ENCODE peak calls at places on chromosomes 7 and 10, in seven cellular contexts. One of them, this sample, is unnamed.

GRCh38 chr10:68333905-68334431 is 1.2 kb upstream of the PBLD start:
- DNase-seq in CD4-positive, CD25-positive, alpha-beta regulatory T cell: peak
- DNase-seq in retinal pigment epithelial cell: no peak
- DNase-seq in activated T-cell treated with anti-CD3 and anti-CD28 coated beads for 48 hours: no peak
- DNase-seq in Daoy: no peak
- DNase-seq in aorta: no peak
- DNase-seq in nucleus accumbens: no peak
- DNase-seq in this sample: no peak

GRCh38 chr7:64879800-64880199 is 23.3 kb upstream of the ZNF273 start:
- DNase-seq in CD4-positive, CD25-positive, alpha-beta regulatory T cell: no peak
- DNase-seq in retinal pigment epithelial cell: no peak
- DNase-seq in activated T-cell treated with anti-CD3 and anti-CD28 coated beads for 48 hours: no peak
- DNase-seq in Daoy: peak
- DNase-seq in aorta: no peak
- DNase-seq in nucleus accumbens: no peak
- DNase-seq in this sample: no peak

GRCh38 chr7:98251251-98251843 is 685 bp downstream of the TECPR1 start:
- DNase-seq in CD4-positive, CD25-positive, alpha-beta regulatory T cell: peak
- DNase-seq in retinal pigment epithelial cell: no peak
- DNase-seq in activated T-cell treated with anti-CD3 and anti-CD28 coated beads for 48 hours: peak
- DNase-seq in Daoy: peak
- DNase-seq in aorta: no peak
- DNase-seq in nucleus accumbens: no peak
- DNase-seq in this sample: no peak

GRCh38 chr7:50333266-50333665 is 28.8 kb downstream of the IKZF1 start:
- DNase-seq in CD4-positive, CD25-positive, alpha-beta regulatory T cell: peak
- DNase-seq in retinal pigment epithelial cell: no peak
- DNase-seq in activated T-cell treated with anti-CD3 and anti-CD28 coated beads for 48 hours: no peak
- DNase-seq in Daoy: no peak
- DNase-seq in aorta: no peak
- DNase-seq in nucleus accumbens: no peak
- DNase-seq in this sample: no peak

GRCh38 chr10:3500408-3500856 is 284.6 kb downstream of the KLF6 start:
- DNase-seq in CD4-positive, CD25-positive, alpha-beta regulatory T cell: no peak
- DNase-seq in retinal pigment epithelial cell: peak
- DNase-seq in activated T-cell treated with anti-CD3 and anti-CD28 coated beads for 48 hours: no peak
- DNase-seq in Daoy: no peak
- DNase-seq in aorta: peak
- DNase-seq in nucleus accumbens: peak
- DNase-seq in this sample: no peak

GRCh38 chr10:101693701-101694055 is 1.3 kb downstream of the FBXW4 start:
- DNase-seq in CD4-positive, CD25-positive, alpha-beta regulatory T cell: no peak
- DNase-seq in retinal pigment epithelial cell: no peak
- DNase-seq in activated T-cell treated with anti-CD3 and anti-CD28 coated beads for 48 hours: no peak
- DNase-seq in Daoy: peak
- DNase-seq in aorta: no peak
- DNase-seq in nucleus accumbens: no peak
- DNase-seq in this sample: no peak

GRCh38 chr10:87531908-87532622 is 27.4 kb downstream of the MINPP1 start:
- DNase-seq in CD4-positive, CD25-positive, alpha-beta regulatory T cell: peak
- DNase-seq in retinal pigment epithelial cell: no peak
- DNase-seq in activated T-cell treated with anti-CD3 and anti-CD28 coated beads for 48 hours: no peak
- DNase-seq in Daoy: no peak
- DNase-seq in aorta: no peak
- DNase-seq in nucleus accumbens: no peak
- DNase-seq in this sample: no peak

GRCh38 chr10:35486297-35486991 is 118.7 kb upstream of the GJD4 start:
- DNase-seq in CD4-positive, CD25-positive, alpha-beta regulatory T cell: no peak
- DNase-seq in retinal pigment epithelial cell: no peak
- DNase-seq in activated T-cell treated with anti-CD3 and anti-CD28 coated beads for 48 hours: no peak
- DNase-seq in Daoy: no peak
- DNase-seq in aorta: no peak
- DNase-seq in nucleus accumbens: no peak
- DNase-seq in this sample: no peak

This sample was measured in GM18507.